ENCODE peak calls at places on chromosomes 13 and 19, in seven cellular contexts. H, T, K, O, L, R and Z are unnamed samples.

GRCh38 chr19:1449467-1450442 is at the start of gene APC2:
- DNase-seq in H (no peak), T (no peak), K (no peak), O (no peak), L (no peak), R (no peak), Z (no peak)

GRCh38 chr13:59205501-59205900 is 958.2 kb downstream of the DIAPH3 start:
- DNase-seq in H (no peak), T (no peak), K (no peak), O (no peak), L (no peak), R (no peak), Z (no peak)

GRCh38 chr13:96020155-96020575 is 33.0 kb downstream of the UGGT2 start:
- DNase-seq in H (no peak), T (no peak), K (peak; percentile 49), O (peak; percentile 29), L (peak; percentile 30), R (no peak), Z (no peak)

GRCh38 chr19:12200020-12200419 is 37.1 kb downstream of the ZNF136 start:
- DNase-seq in H (no peak), T (no peak), K (no peak), O (peak; percentile 22), L (no peak), R (no peak), Z (no peak)

GRCh38 chr13:60282708-60283107 is 114.3 kb upstream of the TDRD3 start:
- DNase-seq in H (no peak), T (no peak), K (no peak), O (no peak), L (no peak), R (no peak), Z (no peak)

GRCh38 chr13:69199664-69200063 is 908.0 kb upstream of the ATXN8OS start:
- DNase-seq in H (no peak), T (no peak), K (no peak), O (no peak), L (no peak), R (no peak), Z (no peak)

GRCh38 chr13:44703371-44703770 is 127.2 kb upstream of the TSC22D1 start:
- DNase-seq in H (no peak), T (no peak), K (no peak), O (no peak), L (no peak), R (no peak), Z (no peak)

GRCh38 chr19:44648536-44649370 is 5.0 kb downstream of the PVR start:
- DNase-seq in H (peak; percentile 54), T (no peak), K (no peak), O (peak; percentile 28), L (no peak), R (no peak), Z (no peak)

GRCh38 chr13:22428188-22428828 is 752.5 kb upstream of the SGCG start:
- DNase-seq in H (no peak), T (no peak), K (no peak), O (peak; percentile 23), L (no peak), R (no peak), Z (no peak)

GRCh38 chr19:47719047-47719885 is 6.0 kb downstream of the EHD2 start:
- DNase-seq in H (peak; percentile 96), T (peak; percentile 99), K (peak; percentile 60), O (peak; percentile 54), L (peak; percentile 80), R (peak; percentile 93), Z (peak; percentile 79)

GRCh38 chr19:19599190-19599535 is 19.3 kb downstream of the PBX4 start:
- DNase-seq in H (no peak), T (no peak), K (no peak), O (no peak), L (no peak), R (no peak), Z (no peak)

GRCh38 chr19:7328647-7329046 is 20.1 kb upstream of the ARHGEF18 start:
- DNase-seq in H (no peak), T (peak; percentile 22), K (no peak), O (no peak), L (no peak), R (peak; percentile 2), Z (no peak)

GRCh38 chr19:31943305-31943704 is 402.1 kb upstream of the ZNF507 start:
- DNase-seq in H (no peak), T (no peak), K (no peak), O (no peak), L (no peak), R (no peak), Z (no peak)

GRCh38 chr13:114097893-114098688 is 34.3 kb downstream of the RASA3 start:
- DNase-seq in H (peak; percentile 16), T (peak; percentile 57), K (no peak), O (peak; percentile 10), L (peak; percentile 7), R (peak; percentile 61), Z (peak; percentile 8)

GRCh38 chr13:30341815-30342570 is 34.6 kb upstream of the KATNAL1 start:
- DNase-seq in H (peak; percentile 84), T (peak; percentile 97), K (peak; percentile 85), O (peak; percentile 88), L (peak; percentile 76), R (peak; percentile 92), Z (peak; percentile 70)

GRCh38 chr13:97855570-97855970 is 97.9 kb upstream of the IPO5 start:
- DNase-seq in H (peak; percentile 18), T (peak; percentile 66), K (no peak), O (peak; percentile 26), L (peak; percentile 10), R (no peak), Z (no peak)

GRCh38 chr13:103772576-103772975 is 706.4 kb upstream of the SLC10A2 start:
- DNase-seq in H (no peak), T (no peak), K (no peak), O (no peak), L (no peak), R (no peak), Z (no peak)

GRCh38 chr13:30907167-30907761 is 1.2 kb downstream of the MEDAG start:
- DNase-seq in H (peak; percentile 28), T (no peak), K (no peak), O (peak; percentile 65), L (no peak), R (no peak), Z (no peak)

GRCh38 chr13:64397699-64398098 is 2832.4 kb downstream of the PCDH9 start:
- DNase-seq in H (no peak), T (no peak), K (no peak), O (no peak), L (no peak), R (no peak), Z (no peak)

GRCh38 chr19:29364224-29364726 is 151.3 kb upstream of the UQCRFS1 start:
- DNase-seq in H (no peak), T (no peak), K (no peak), O (no peak), L (no peak), R (no peak), Z (no peak)

GRCh38 chr13:93086329-93086728 is 140.3 kb upstream of the GPC6 start:
- DNase-seq in H (no peak), T (no peak), K (no peak), O (no peak), L (no peak), R (no peak), Z (no peak)

GRCh38 chr13:42875448-42876269 is 94.3 kb downstream of the FAM216B start:
- DNase-seq in H (peak; percentile 56), T (no peak), K (no peak), O (no peak), L (no peak), R (no peak), Z (no peak)

GRCh38 chr13:34623331-34623730 is 318.7 kb upstream of the NBEA start:
- DNase-seq in H (no peak), T (no peak), K (no peak), O (no peak), L (no peak), R (no peak), Z (no peak)

GRCh38 chr13:34618654-34619053 is 323.4 kb upstream of the NBEA start:
- DNase-seq in H (no peak), T (no peak), K (no peak), O (no peak), L (no peak), R (no peak), Z (no peak)

GRCh38 chr13:34617684-34618083 is 324.4 kb upstream of the NBEA start:
- DNase-seq in H (no peak), T (no peak), K (no peak), O (no peak), L (no peak), R (no peak), Z (no peak)

DNA sequence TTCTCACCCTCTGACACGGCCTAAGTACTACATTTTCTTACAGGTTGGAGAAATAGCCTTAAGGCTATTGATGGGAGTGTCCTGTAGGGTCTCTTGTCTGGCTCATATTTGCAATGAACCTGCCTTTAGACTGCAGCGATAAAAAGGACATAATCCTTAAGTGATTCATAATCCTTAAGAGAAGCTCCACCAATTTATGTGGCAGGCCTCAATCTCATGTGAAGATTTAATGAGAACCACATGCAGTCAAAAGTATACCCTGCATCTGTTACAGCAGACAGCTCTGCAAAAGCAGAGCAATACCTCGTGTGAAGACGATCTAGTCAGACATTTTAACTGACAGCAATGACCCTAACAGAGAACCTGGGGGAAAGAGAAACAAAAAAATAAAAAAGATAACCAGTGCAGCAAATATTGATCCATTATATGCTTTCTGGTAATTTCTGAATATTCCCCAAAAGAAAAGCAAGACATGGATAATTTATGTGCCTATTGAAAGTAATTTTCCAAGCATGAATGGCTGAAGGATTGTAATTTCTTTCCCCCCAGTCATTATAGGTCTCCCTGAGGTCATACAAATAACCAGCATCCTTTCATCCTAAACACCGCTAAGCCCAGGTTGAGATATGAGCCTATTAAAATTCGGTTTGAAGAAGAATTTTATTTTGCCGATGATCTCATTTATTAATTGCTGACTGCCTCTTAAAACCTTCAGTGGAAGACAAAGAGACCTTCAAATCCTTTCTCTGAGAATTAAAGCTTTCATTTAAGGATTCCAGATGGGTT is 321.8 kb upstream of the NBEA start:
- DNase-seq in H (no peak), T (no peak), K (no peak), O (no peak), L (no peak), R (no peak), Z (no peak)
- TF ChIP-seq EP300 in H (no peak), T (no peak), K (no peak), O (no peak), L (no peak), R (no peak), Z (no peak)

GRCh38 chr13:82206241-82206640 is 1676.0 kb downstream of the SLITRK1 start:
- DNase-seq in H (peak; percentile 9), T (no peak), K (no peak), O (no peak), L (no peak), R (no peak), Z (no peak)
- H3K4me1 ChIP-seq in H (no peaks in the 10 kb centered on the region), T (no peaks in the 10 kb centered on the region), K (no peaks in the 10 kb centered on the region), O (no peaks in the 10 kb centered on the region), L (no peaks in the 10 kb centered on the region), R (no peaks in the 10 kb centered on the region), Z (no peaks in the 10 kb centered on the region)

DNA sequence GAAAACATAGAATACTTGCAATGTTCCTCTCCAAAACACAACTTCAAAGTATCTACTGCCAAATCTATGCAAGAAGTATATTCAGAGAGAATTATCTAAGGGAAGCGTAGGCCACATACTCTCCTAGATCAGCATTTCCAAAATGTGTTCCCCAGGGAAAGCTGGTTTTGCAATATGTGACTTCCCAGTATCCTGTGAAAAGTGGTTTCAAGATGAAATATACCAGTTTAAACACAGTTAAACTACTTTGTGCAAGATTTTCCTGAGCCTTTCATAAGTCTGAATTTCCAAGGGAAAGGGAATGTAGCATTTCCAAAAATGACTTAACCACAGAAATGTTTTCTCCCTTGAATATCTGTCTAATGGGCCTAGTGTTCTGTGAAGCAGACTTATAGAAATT is 7.6 kb downstream of the STARD13 start:
- DNase-seq in H (no peak), T (no peak), K (no peak), O (no peak), L (no peak), R (no peak), Z (peak; percentile 71)
- H3K27ac ChIP-seq in H (no peak overlapping the region), T (peak overlapping the region; percentile 94), K (no peak overlapping the region), O (peak overlapping the region; percentile 88), L (peak overlapping the region; percentile 90), R (peak overlapping the region; percentile 48), Z (peak overlapping the region; percentile 45)

GRCh38 chr19:16036397-16036925 is 39.8 kb upstream of the TPM4 start:
- DNase-seq in H (no peak), T (peak; percentile 32), K (no peak), O (no peak), L (no peak), R (no peak), Z (no peak)
- TF ChIP-seq EP300 in H (no peak), T (no peak), K (no peak), O (no peak), L (no peak), R (no peak), Z (no peak)